ENCODE peak calls at places on chromosomes 13 and 19, in nine cellular contexts. H, N, A, I, L, D, X, Z and B are unnamed samples.

GRCh38 chr13:86591862-86592261 is 792.6 kb upstream of the SLITRK6 start:
- DNase-seq in H (no peak), N (no peak), A (no peak), I (no peak), L (no peak), D (peak; percentile 35), X (no peak), Z (no peak), B (no peak)

GRCh38 chr19:10338940-10339339 is 484 bp downstream of the ICAM3 start:
- DNase-seq in H (no peak), N (no peak), A (no peak), I (no peak), L (no peak), D (no peak), X (no peak), Z (no peak), B (no peak)

GRCh38 chr13:50123862-50124535 is 108.8 kb downstream of the KCNRG start:
- DNase-seq in H (no peak), N (peak; percentile 90), A (peak; percentile 58), I (peak; percentile 70), L (peak; percentile 79), D (peak; percentile 75), X (peak; percentile 77), Z (peak; percentile 97), B (peak; percentile 99)

GRCh38 chr13:32415019-32415418 is 12.9 kb downstream of the N4BP2L1 start:
- DNase-seq in H (no peak), N (no peak), A (no peak), I (no peak), L (no peak), D (peak; percentile 26), X (no peak), Z (no peak), B (no peak)

GRCh38 chr13:67632590-67632989 is 402.5 kb upstream of the PCDH9 start:
- DNase-seq in H (no peak), N (no peak), A (no peak), I (no peak), L (no peak), D (peak; percentile 5), X (no peak), Z (no peak), B (no peak)

GRCh38 chr19:55156202-55157063 is 1.1 kb downstream of the TNNI3 start:
- DNase-seq in H (no peak), N (peak; percentile 88), A (peak; percentile 51), I (no peak), L (peak; percentile 60), D (peak; percentile 52), X (no peak), Z (no peak), B (peak; percentile 79)

GRCh38 chr13:73261739-73262216 is 203.0 kb downstream of the KLF5 start:
- DNase-seq in H (no peak), N (no peak), A (no peak), I (no peak), L (no peak), D (no peak), X (no peak), Z (no peak), B (no peak)

GRCh38 chr13:34124912-34125311 is 307.0 kb downstream of the RFC3 start:
- DNase-seq in H (no peak), N (peak; percentile 39), A (no peak), I (no peak), L (no peak), D (no peak), X (no peak), Z (no peak), B (no peak)

GRCh38 chr13:43316997-43317396 is 293.6 kb downstream of the DNAJC15 start:
- DNase-seq in H (no peak), N (no peak), A (no peak), I (no peak), L (peak; percentile 51), D (peak; percentile 78), X (no peak), Z (no peak), B (no peak)

GRCh38 chr19:53272044-53272443 is 4.5 kb upstream of the VN1R4 start:
- DNase-seq in H (no peak), N (no peak), A (no peak), I (no peak), L (no peak), D (no peak), X (no peak), Z (no peak), B (no peak)